ENCODE peak calls at places on chromosomes 2 and 18, in eight cellular contexts. A is HT1080; O is NCI-H1092 treated with DMSO at 0.1 percent for 48 hours; I is NCI-H510A treated with DMSO at 0.1 percent for 48 hours; X is fibroblast of lung; Y is stimulated activated CD4-positive, alpha-beta T cell treated with anti-CD3 and anti-CD28 coated beads, Interleukin-4, amount 100 ng/mL, for 1 hour; B is kidney glomerular epithelial cell; V is Panc1. D is an unnamed sample.

GRCh38 chr2:69827796-69828540 is 1.5 kb upstream of the GMCL1 start:
- DNase-seq in B (no peak), X (peak), V (no peak), A (no peak), O (no peak), Y (no peak), I (no peak), D (no peak)

GRCh38 chr2:184597571-184597980 is 753 bp upstream of the ZNF804A start:
- DNase-seq in I (no peak), X (peak), O (peak), A (no peak), Y (no peak), V (no peak), B (no peak), D (peak)

GRCh38 chr2:207205173-207205957 is 39.6 kb upstream of the KLF7 start:
- DNase-seq in O (no peak), I (no peak), X (no peak), A (no peak), V (no peak), Y (no peak), B (no peak), D (no peak)

GRCh38 chr2:145184741-145185671 is 665.1 kb upstream of the ZEB2 start:
- DNase-seq in B (no peak), V (no peak), A (no peak), O (no peak), Y (no peak), X (peak), I (no peak), D (no peak)

GRCh38 chr2:24359129-24359528 is 1.2 kb downstream of the ITSN2 start:
- DNase-seq in Y (no peak), O (no peak), I (peak), B (no peak), A (no peak), X (no peak), V (no peak), D (peak)

GRCh38 chr2:27622921-27623384 is 5.9 kb downstream of the CCDC121 start:
- DNase-seq in O (no peak), B (peak), A (peak), V (no peak), Y (no peak), X (peak), I (no peak), D (no peak)

GRCh38 chr2:177298191-177298590 is 33.7 kb upstream of the NFE2L2 start:
- DNase-seq in I (no peak), B (no peak), X (no peak), V (no peak), A (no peak), Y (no peak), O (no peak), D (no peak)

GRCh38 chr2:224040753-224041152 is 1.7 kb upstream of the SERPINE2 start:
- DNase-seq in A (no peak), B (no peak), O (no peak), Y (no peak), V (no peak), X (no peak), I (no peak), D (no peak)

GRCh38 chr2:162153608-162154224 is 1.7 kb upstream of the GCG start:
- DNase-seq in X (peak), A (peak), Y (peak), B (peak), V (peak), O (peak), I (peak), D (peak)

GRCh38 chr2:223860809-223861738 is 23.7 kb upstream of the AP1S3 start:
- DNase-seq in X (peak), I (no peak), Y (no peak), O (no peak), V (peak), B (peak), A (peak), D (no peak)

GRCh38 chr2:217430916-217431576 is 571.2 kb upstream of the TNP1 start:
- DNase-seq in A (no peak), Y (no peak), B (no peak), I (no peak), X (peak), O (no peak), V (no peak), D (no peak)

GRCh38 chr18:48929212-48929612 is 21.6 kb downstream of the SMAD7 start:
- DNase-seq in Y (no peak), V (no peak), A (no peak), B (no peak), X (no peak), I (no peak), O (no peak), D (no peak)

GRCh38 chr2:106963156-106963555 is 77.2 kb upstream of the ST6GAL2 start:
- DNase-seq in A (no peak), X (no peak), I (no peak), Y (no peak), V (no peak), O (no peak), B (no peak), D (no peak)

GRCh38 chr2:7812231-7812995 is 869.4 kb upstream of the ID2 start:
- DNase-seq in X (peak), A (peak), O (no peak), B (peak), V (no peak), I (no peak), Y (no peak), D (no peak)

GRCh38 chr2:240555541-240556250 is 2.1 kb downstream of the ANKMY1 start:
- DNase-seq in O (no peak), B (no peak), I (no peak), Y (no peak), X (no peak), V (no peak), A (no peak), D (no peak)

GRCh38 chr2:63589148-63589972 is 597 bp downstream of the MDH1 start:
- DNase-seq in O (peak), I (peak), Y (no peak), A (peak), B (no peak), V (no peak), X (no peak), D (peak)

GRCh38 chr2:74514368-74515270 is at the start of gene TLX2:
- DNase-seq in I (no peak), V (no peak), O (no peak), A (no peak), B (no peak), X (no peak), Y (no peak), D (no peak)

GRCh38 chr2:232282486-232282885 is 96.1 kb upstream of the ALPP start:
- DNase-seq in B (no peak), X (no peak), A (no peak), V (no peak), O (no peak), Y (no peak), I (no peak), D (no peak)

GRCh38 chr2:72824224-72824842 is 1.5 kb downstream of the EXOC6B start:
- DNase-seq in Y (no peak), V (peak), X (peak), B (peak), O (no peak), A (peak), I (no peak), D (no peak)

GRCh38 chr2:196125596-196125995 is 45.8 kb downstream of the STK17B start:
- DNase-seq in Y (no peak), A (no peak), O (no peak), V (no peak), I (no peak), X (no peak), B (no peak), D (no peak)